ENCODE peak calls at places on chromosomes 13 and 19, in nine cellular contexts. I is activated CD8-positive, alpha-beta T cell treated with anti-CD3 and anti-CD28 coated beads for 36 hours; Z is AG04450; K is WTC11; U is GM20000; H is fibroblast of pulmonary artery; F is AG09309; R is cardiac muscle cell; X is cardiac fibroblast. Q is an unnamed sample.

GRCh38 chr13:110023729-110024645 is 237.6 kb upstream of the IRS2 start:
- DNase-seq in I (no peak), Z (no peak), K (no peak), U (no peak), H (peak), F (no peak), R (peak), X (peak), Q (no peak)

GRCh38 chr19:18091217-18091608 is 4.5 kb upstream of the IL12RB1 start:
- DNase-seq in I (peak), Z (no peak), K (no peak), U (peak), H (no peak), F (no peak), R (no peak), X (no peak), Q (peak)

GRCh38 chr19:6828698-6829633 is 56.5 kb downstream of the VAV1 start:
- DNase-seq in I (peak), Z (no peak), K (peak), U (peak), H (no peak), F (no peak), R (no peak), X (peak), Q (peak)

GRCh38 chr13:113879017-113879416 is 15.1 kb upstream of the GAS6 start:
- DNase-seq in I (no peak), Z (no peak), K (no peak), U (no peak), H (no peak), F (no peak), R (no peak), X (no peak), Q (no peak)

GRCh38 chr19:21328402-21328801 is 808 bp downstream of the ZNF708 start:
- DNase-seq in I (peak), Z (no peak), K (no peak), U (peak), H (peak), F (no peak), R (peak), X (no peak), Q (peak)

GRCh38 chr13:92612892-92613291 is 613.7 kb upstream of the GPC6 start:
- DNase-seq in I (no peak), Z (no peak), K (no peak), U (no peak), H (no peak), F (no peak), R (no peak), X (no peak), Q (no peak)

GRCh38 chr13:44278164-44278563 is 95.5 kb upstream of the SERP2 start:
- DNase-seq in I (no peak), Z (no peak), K (no peak), U (no peak), H (no peak), F (no peak), R (no peak), X (no peak), Q (no peak)

GRCh38 chr13:19601749-19602725 is 31.4 kb upstream of the MPHOSPH8 start:
- DNase-seq in I (peak), Z (no peak), K (peak), U (peak), H (peak), F (no peak), R (peak), X (peak), Q (peak)

GRCh38 chr19:55472463-55472862 is 4.0 kb upstream of the ZNF628 start:
- DNase-seq in I (no peak), Z (no peak), K (no peak), U (no peak), H (peak), F (no peak), R (no peak), X (peak), Q (no peak)

GRCh38 chr19:7953576-7953975 is 10.1 kb upstream of the TIMM44 start:
- DNase-seq in I (no peak), Z (no peak), K (no peak), U (no peak), H (peak), F (no peak), R (no peak), X (no peak), Q (no peak)

GRCh38 chr13:21015284-21015683 is 46.1 kb downstream of the LATS2 start:
- DNase-seq in I (no peak), Z (no peak), K (no peak), U (no peak), H (no peak), F (no peak), R (no peak), X (peak), Q (no peak)

GRCh38 chr13:107964356-107964755 is 251.0 kb downstream of the LIG4 start:
- DNase-seq in I (no peak), Z (no peak), K (no peak), U (no peak), H (peak), F (no peak), R (peak), X (no peak), Q (no peak)

GRCh38 chr13:41942462-41943094 is 18.3 kb downstream of the VWA8 start:
- DNase-seq in I (no peak), Z (peak), K (peak), U (no peak), H (peak), F (no peak), R (peak), X (peak), Q (no peak)

GRCh38 chr19:40443930-40444180 is 280 bp downstream of the SERTAD3 start:
- DNase-seq in I (no peak), Z (no peak), K (no peak), U (no peak), H (peak), F (no peak), R (no peak), X (peak), Q (no peak)

GRCh38 chr19:51511353-51511752 is 9.8 kb upstream of the SIGLEC12 start:
- DNase-seq in I (peak), Z (no peak), K (peak), U (peak), H (no peak), F (no peak), R (no peak), X (peak), Q (no peak)

GRCh38 chr19:19637523-19638251 is 5.8 kb downstream of the GMIP start:
- DNase-seq in I (peak), Z (no peak), K (peak), U (no peak), H (no peak), F (no peak), R (no peak), X (no peak), Q (no peak)

GRCh38 chr19:2420490-2420889 is 6.9 kb downstream of the TIMM13 start:
- DNase-seq in I (no peak), Z (no peak), K (no peak), U (no peak), H (no peak), F (no peak), R (no peak), X (no peak), Q (no peak)

GRCh38 chr13:106291006-106291405 is 244.5 kb downstream of the EFNB2 start:
- DNase-seq in I (no peak), Z (no peak), K (no peak), U (no peak), H (peak), F (no peak), R (no peak), X (peak), Q (no peak)

GRCh38 chr19:36686365-36687213 is 823 bp upstream of the ZNF567 start:
- DNase-seq in I (no peak), Z (no peak), K (no peak), U (no peak), H (peak), F (no peak), R (peak), X (peak), Q (no peak)

GRCh38 chr13:100363351-100363750 is 225.2 kb downstream of the GGACT start:
- DNase-seq in I (no peak), Z (peak), K (no peak), U (no peak), H (peak), F (peak), R (no peak), X (peak), Q (no peak)

GRCh38 chr13:45416521-45417125 is 1.6 kb downstream of the SLC25A30 start:
- DNase-seq in I (no peak), Z (no peak), K (no peak), U (no peak), H (no peak), F (no peak), R (no peak), X (no peak), Q (no peak)

GRCh38 chr13:34803756-34804155 is 138.3 kb upstream of the NBEA start:
- DNase-seq in I (no peak), Z (no peak), K (no peak), U (no peak), H (no peak), F (no peak), R (no peak), X (no peak), Q (no peak)

GRCh38 chr19:6738726-6739389 is 622 bp upstream of the TRIP10 start:
- DNase-seq in I (peak), Z (no peak), K (peak), U (no peak), H (peak), F (no peak), R (peak), X (peak), Q (no peak)

GRCh38 chr13:109666656-109667448 is 119.5 kb downstream of the IRS2 start:
- DNase-seq in I (no peak), Z (no peak), K (no peak), U (no peak), H (peak), F (no peak), R (no peak), X (peak), Q (no peak)

GRCh38 chr13:75687145-75687763 is 51.1 kb downstream of the LMO7 start:
- DNase-seq in I (no peak), Z (no peak), K (no peak), U (no peak), H (peak), F (no peak), R (peak), X (peak), Q (no peak)

GRCh38 chr13:34435338-34435737 is 506.7 kb upstream of the NBEA start:
- DNase-seq in I (no peak), Z (no peak), K (no peak), U (no peak), H (peak), F (peak), R (no peak), X (peak), Q (no peak)

GRCh38 chr13:31765441-31765840 is 26.1 kb downstream of the RXFP2 start:
- DNase-seq in I (no peak), Z (peak), K (no peak), U (no peak), H (peak), F (peak), R (no peak), X (peak), Q (no peak)

GRCh38 chr19:41870401-41870873 is 6.6 kb upstream of the CD79A start:
- DNase-seq in I (peak), Z (no peak), K (no peak), U (no peak), H (peak), F (no peak), R (no peak), X (peak), Q (no peak)

DNA sequence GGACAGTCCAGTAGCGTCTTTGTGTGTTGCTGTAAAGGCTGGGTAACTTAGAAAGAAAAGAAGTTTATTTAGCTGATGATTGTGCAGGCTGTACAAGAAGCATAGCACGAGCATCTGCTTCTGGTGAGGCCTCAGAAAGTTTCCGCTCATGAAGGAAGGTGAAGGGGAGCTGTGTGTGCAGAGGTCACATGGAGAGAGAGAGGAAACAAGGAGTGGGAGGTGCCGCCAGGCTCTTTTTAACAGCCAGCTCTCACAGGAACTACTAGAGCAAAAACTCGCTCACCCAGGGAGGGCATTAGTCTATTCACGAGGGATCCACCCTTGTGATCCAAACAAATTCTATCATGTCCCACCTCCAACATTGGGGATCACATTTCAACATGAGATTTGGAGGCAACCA is 99.8 kb downstream of the GPR12 start:
- DNase-seq in I (no peak), Z (no peak), K (no peak), U (no peak), H (no peak), F (no peak), R (no peak), X (no peak), Q (no peak)
- TF ChIP-seq CTCF in I (no peak), Z (no peak), K (no peak), U (no peak), H (no peak), F (no peak), R (no peak), X (no peak), Q (no peak)

GRCh38 chr19:33340991-33341390 is 32.5 kb upstream of the CEBPG start:
- DNase-seq in I (no peak), Z (no peak), K (no peak), U (no peak), H (no peak), F (no peak), R (no peak), X (no peak), Q (no peak)

GRCh38 chr19:33339016-33339749 is 34.3 kb upstream of the CEBPG start:
- DNase-seq in I (no peak), Z (no peak), K (no peak), U (no peak), H (no peak), F (no peak), R (no peak), X (no peak), Q (no peak)

GRCh38 chr19:33335446-33335845 is 33.1 kb upstream of the CEBPA start:
- DNase-seq in I (no peak), Z (no peak), K (no peak), U (no peak), H (no peak), F (no peak), R (no peak), X (no peak), Q (no peak)

GRCh38 chr19:33344210-33344609 is 29.3 kb upstream of the CEBPG start:
- DNase-seq in I (no peak), Z (no peak), K (no peak), U (no peak), H (peak), F (no peak), R (no peak), X (peak), Q (no peak)

GRCh38 chr19:33339750-33340029 is 33.8 kb upstream of the CEBPG start:
- DNase-seq in I (no peak), Z (no peak), K (no peak), U (no peak), H (no peak), F (no peak), R (no peak), X (no peak), Q (no peak)
- TF ChIP-seq CTCF in I (no peak), Z (no peak), K (no peak), U (no peak), H (no peak), F (no peak), R (no peak), X (no peak), Q (no peak)

GRCh38 chr13:102091231-102091630 is 310.6 kb downstream of the FGF14 start:
- DNase-seq in I (no peak), Z (no peak), K (peak), U (no peak), H (no peak), F (no peak), R (peak), X (peak), Q (no peak)
- TF ChIP-seq CTCF in I (no peak), Z (no peak), K (no peak), U (no peak), H (no peak), F (no peak), R (no peak), X (peak), Q (no peak)

GRCh38 chr19:38099966-38100365 is 124.1 kb downstream of the DPF1 start:
- DNase-seq in I (no peak), Z (no peak), K (no peak), U (no peak), H (no peak), F (no peak), R (no peak), X (no peak), Q (no peak)

GRCh38 chr19:38093587-38093986 is 130.4 kb downstream of the DPF1 start:
- DNase-seq in I (no peak), Z (no peak), K (no peak), U (no peak), H (no peak), F (no peak), R (no peak), X (no peak), Q (no peak)

GRCh38 chr19:38093154-38093553 is 130.9 kb downstream of the DPF1 start:
- DNase-seq in I (no peak), Z (no peak), K (no peak), U (no peak), H (no peak), F (no peak), R (no peak), X (no peak), Q (no peak)

GRCh38 chr19:38100589-38100988 is 123.4 kb downstream of the DPF1 start:
- DNase-seq in I (no peak), Z (no peak), K (no peak), U (no peak), H (no peak), F (no peak), R (no peak), X (no peak), Q (no peak)

DNA sequence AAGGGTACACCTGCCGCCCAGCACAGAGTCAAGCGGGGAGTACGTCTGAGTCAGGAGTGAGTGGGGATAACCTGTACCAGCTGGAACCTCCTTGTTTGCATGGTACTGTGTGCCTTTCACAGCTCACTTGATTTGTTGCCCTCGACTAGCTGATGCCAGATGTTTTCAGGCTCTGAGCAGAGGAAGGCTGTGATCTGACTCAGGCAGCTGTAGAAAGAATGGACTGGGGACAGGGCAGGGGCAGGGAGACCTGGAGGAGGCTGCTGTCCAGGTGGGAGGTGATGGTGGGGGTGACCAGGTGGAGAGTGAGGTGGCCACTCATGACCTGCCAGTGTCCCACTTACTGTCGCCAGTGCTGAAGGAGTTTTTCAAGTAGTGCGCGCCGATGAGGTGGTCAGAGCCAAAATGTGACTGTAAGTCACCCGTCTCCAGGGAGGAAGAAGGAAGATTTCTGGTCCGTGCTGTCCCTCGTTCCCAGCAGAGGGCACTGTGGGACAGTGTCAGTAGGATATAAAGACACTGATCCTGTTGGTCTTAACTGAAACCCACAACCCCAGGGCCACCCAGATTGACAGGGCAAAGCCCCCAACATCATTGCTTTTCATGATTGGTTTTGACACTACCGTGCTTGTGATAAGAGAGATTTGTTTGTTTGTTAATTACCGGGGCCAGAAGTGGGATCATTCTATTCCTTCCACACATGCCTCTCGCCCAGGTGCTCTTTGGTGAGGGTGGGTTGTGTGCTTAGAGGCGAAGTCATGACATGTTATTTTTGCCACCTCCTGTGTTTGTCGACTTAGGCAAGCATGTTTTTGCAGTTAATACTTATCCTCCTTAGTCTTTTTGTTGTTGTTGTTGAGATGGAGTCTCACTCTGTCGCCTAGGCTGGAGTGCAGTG is 128.4 kb downstream of the DPF1 start:
- DNase-seq in I (peak), Z (no peak), K (peak), U (peak), H (peak), F (peak), R (peak), X (peak), Q (peak)
- TF ChIP-seq CTCF in I (peak), Z (peak), K (peak), U (peak), H (peak), F (peak), R (peak), X (peak), Q (peak)

Q was measured in GM13976.